ENCODE peak calls at places on chromosomes 3 and 15, in ten cellular contexts. L is stimulated activated CD8-positive, alpha-beta memory T cell treated with anti-CD3 and anti-CD28 coated beads, Interleukin-7, amount 100 ng/mL, for 1 hour; X is progenitor cell of endocrine pancreas; G is kidney glomerular epithelial cell; Y is skeletal muscle cell; Z is OCI-LY7; V is uterus; U is activated T-cell treated with anti-CD3 and anti-CD28 coated beads for 24 hours; N is cortex of kidney; B is substantia nigra. E is an unnamed sample.

GRCh38 chr3:139318431-139318816 is 25.4 kb upstream of the MRPS22 start:
- DNase-seq in L (no peak), X (no peak), G (no peak), Y (no peak), Z (no peak), V (no peak), U (no peak), N (no peak), B (no peak), E (no peak)

GRCh38 chr3:28752290-28752689 is 403.7 kb upstream of the AZI2 start:
- DNase-seq in L (no peak), X (no peak), G (no peak), Y (no peak), Z (no peak), V (no peak), U (no peak), N (no peak), B (no peak), E (no peak)

GRCh38 chr3:24853685-24854341 is 359.2 kb upstream of the THRB start:
- DNase-seq in L (no peak), X (no peak), G (no peak), Y (no peak), Z (no peak), V (no peak), U (no peak), N (no peak), B (no peak), E (no peak)

GRCh38 chr15:51669381-51669780 is 11.9 kb upstream of the SCG3 start:
- DNase-seq in L (no peak), X (no peak), G (no peak), Y (no peak), Z (no peak), V (no peak), U (no peak), N (no peak), B (no peak), E (no peak)

GRCh38 chr3:73009008-73009407 is 12.4 kb downstream of the PPP4R2 start:
- DNase-seq in L (no peak), X (no peak), G (no peak), Y (no peak), Z (no peak), V (no peak), U (no peak), N (no peak), B (no peak), E (no peak)

GRCh38 chr3:49093853-49094767 is at the start of gene QRICH1:
- DNase-seq in L (peak), X (peak), G (peak), Y (peak), Z (peak), V (peak), U (peak), N (peak), B (peak), E (peak)

GRCh38 chr3:78912217-78912616 is 855.6 kb downstream of the ROBO1 start:
- DNase-seq in L (no peak), X (no peak), G (no peak), Y (no peak), Z (no peak), V (no peak), U (no peak), N (no peak), B (no peak), E (no peak)

GRCh38 chr3:38151667-38152265 is 13.3 kb downstream of the MYD88 start:
- DNase-seq in L (no peak), X (no peak), G (no peak), Y (no peak), Z (no peak), V (no peak), U (no peak), N (no peak), B (no peak), E (no peak)

GRCh38 chr15:83312046-83312445 is 27.6 kb upstream of the BNC1 start:
- DNase-seq in L (no peak), X (no peak), G (no peak), Y (no peak), Z (no peak), V (no peak), U (no peak), N (no peak), B (no peak), E (no peak)

GRCh38 chr3:142445816-142446254 is 2.0 kb downstream of the XRN1 start:
- DNase-seq in L (no peak), X (no peak), G (peak), Y (peak), Z (peak), V (no peak), U (peak), N (no peak), B (no peak), E (no peak)